ENCODE peak calls at places on chromosome 16, in six cellular contexts. One of them, this sample, is unnamed.

GRCh38 chr16:974001-974601 is 3.3 kb upstream of the LMF1 start:
- DNase-seq in H1: no peak
- DNase-seq in SK-N-SH: no peak
- DNase-seq in K562: no peak
- DNase-seq in GM12878: no peak
- DNase-seq in HCT116: no peak
- DNase-seq in this sample: no peak

GRCh38 chr16:66590322-66590721 is 11.1 kb downstream of the CMTM2 start:
- DNase-seq in H1: no peak
- DNase-seq in K562: no peak
- DNase-seq in HCT116: no peak
- DNase-seq in GM12878: no peak
- DNase-seq in SK-N-SH: no peak
- DNase-seq in this sample: no peak

GRCh38 chr16:47905771-47906170 is 250.0 kb downstream of the ABCC12 start:
- DNase-seq in H1: no peak
- DNase-seq in K562: no peak
- DNase-seq in SK-N-SH: no peak
- DNase-seq in GM12878: no peak
- DNase-seq in HCT116: no peak
- DNase-seq in this sample: no peak

GRCh38 chr16:65077181-65077580 is 44.7 kb downstream of the CDH11 start:
- DNase-seq in H1: no peak
- DNase-seq in HCT116: no peak
- DNase-seq in SK-N-SH: no peak
- DNase-seq in GM12878: no peak
- DNase-seq in K562: no peak
- DNase-seq in this sample: no peak

GRCh38 chr16:62853887-62854286 is 817.6 kb upstream of the CDH8 start:
- DNase-seq in SK-N-SH: no peak
- DNase-seq in K562: no peak
- DNase-seq in HCT116: no peak
- DNase-seq in H1: no peak
- DNase-seq in GM12878: no peak
- DNase-seq in this sample: no peak

GRCh38 chr16:53893731-53894435 is 189.9 kb downstream of the FTO start:
- DNase-seq in HCT116: no peak
- DNase-seq in K562: no peak
- DNase-seq in GM12878: no peak
- DNase-seq in H1: no peak
- DNase-seq in SK-N-SH: no peak
- DNase-seq in this sample: no peak

GRCh38 chr16:29678691-29679267 is at the start of gene QPRT:
- DNase-seq in SK-N-SH: peak; percentile 91
- DNase-seq in HCT116: no peak
- DNase-seq in GM12878: no peak
- DNase-seq in H1: peak; percentile 81
- DNase-seq in K562: peak; percentile 86
- DNase-seq in this sample: peak; percentile 92

GRCh38 chr16:89266521-89267134 is 49.1 kb downstream of the ZNF778 start:
- DNase-seq in GM12878: no peak
- DNase-seq in H1: no peak
- DNase-seq in HCT116: no peak
- DNase-seq in SK-N-SH: no peak
- DNase-seq in K562: no peak
- DNase-seq in this sample: no peak

GRCh38 chr16:11052080-11052808 is 107.9 kb downstream of the CLEC16A start:
- DNase-seq in HCT116: no peak
- DNase-seq in K562: no peak
- DNase-seq in SK-N-SH: no peak
- DNase-seq in H1: no peak
- DNase-seq in GM12878: peak; percentile 61
- DNase-seq in this sample: no peak

GRCh38 chr16:85826686-85827247 is 27.3 kb downstream of the COX4I1 start:
- DNase-seq in H1: no peak
- DNase-seq in GM12878: no peak
- DNase-seq in SK-N-SH: no peak
- DNase-seq in HCT116: no peak
- DNase-seq in K562: no peak
- DNase-seq in this sample: no peak

GRCh38 chr16:275041-275621 is 613 bp downstream of the RGS11 start:
- DNase-seq in GM12878: no peak
- DNase-seq in K562: no peak
- DNase-seq in H1: no peak
- DNase-seq in HCT116: no peak
- DNase-seq in SK-N-SH: peak; percentile 74
- DNase-seq in this sample: peak; percentile 73

GRCh38 chr16:55418586-55418985 is 60.4 kb upstream of the MMP2 start:
- DNase-seq in SK-N-SH: no peak
- DNase-seq in K562: no peak
- DNase-seq in H1: no peak
- DNase-seq in HCT116: no peak
- DNase-seq in GM12878: no peak
- DNase-seq in this sample: peak; percentile 64

GRCh38 chr16:8849411-8850011 is 19.3 kb downstream of the CARHSP1 start:
- DNase-seq in SK-N-SH: peak; percentile 16
- DNase-seq in GM12878: no peak
- DNase-seq in K562: no peak
- DNase-seq in H1: no peak
- DNase-seq in HCT116: no peak
- DNase-seq in this sample: no peak

GRCh38 chr16:11384956-11385586 is 39.8 kb downstream of the RMI2 start:
- DNase-seq in K562: no peak
- DNase-seq in SK-N-SH: no peak
- DNase-seq in H1: no peak
- DNase-seq in GM12878: no peak
- DNase-seq in HCT116: no peak
- DNase-seq in this sample: no peak

GRCh38 chr16:87041286-87041685 is 275.9 kb downstream of the C16orf95 start:
- DNase-seq in GM12878: no peak
- DNase-seq in HCT116: no peak
- DNase-seq in SK-N-SH: no peak
- DNase-seq in K562: no peak
- DNase-seq in H1: no peak
- DNase-seq in this sample: no peak

GRCh38 chr16:75073551-75074414 is 42.8 kb downstream of the LDHD start:
- DNase-seq in H1: no peak
- DNase-seq in K562: no peak
- DNase-seq in HCT116: no peak
- DNase-seq in GM12878: no peak
- DNase-seq in SK-N-SH: no peak
- DNase-seq in this sample: no peak

GRCh38 chr16:87648698-87649487 is 46.6 kb downstream of the JPH3 start:
- DNase-seq in GM12878: no peak
- DNase-seq in SK-N-SH: no peak
- DNase-seq in HCT116: no peak
- DNase-seq in K562: no peak
- DNase-seq in H1: no peak
- DNase-seq in this sample: no peak

GRCh38 chr16:50627419-50627818 is 53.7 kb downstream of the SNX20 start:
- DNase-seq in HCT116: no peak
- DNase-seq in SK-N-SH: peak; percentile 42
- DNase-seq in GM12878: no peak
- DNase-seq in K562: no peak
- DNase-seq in H1: no peak
- DNase-seq in this sample: no peak

GRCh38 chr16:81550412-81550768 is 105.8 kb downstream of the CMIP start:
- DNase-seq in H1: no peak
- DNase-seq in GM12878: no peak
- DNase-seq in HCT116: no peak
- DNase-seq in K562: no peak
- DNase-seq in SK-N-SH: no peak
- DNase-seq in this sample: no peak

GRCh38 chr16:11328172-11329079 is 16.8 kb upstream of the RMI2 start:
- DNase-seq in GM12878: peak; percentile 95
- DNase-seq in HCT116: peak; percentile 62
- DNase-seq in SK-N-SH: no peak
- DNase-seq in K562: no peak
- DNase-seq in H1: peak; percentile 94
- DNase-seq in this sample: peak; percentile 62

GRCh38 chr16:11201498-11202259 is 54.3 kb downstream of the SOCS1 start:
- DNase-seq in HCT116: peak; percentile 86
- DNase-seq in K562: peak; percentile 80
- DNase-seq in H1: peak; percentile 65
- DNase-seq in SK-N-SH: peak; percentile 51
- DNase-seq in GM12878: no peak
- DNase-seq in this sample: no peak

GRCh38 chr16:27232061-27232841 is 28.9 kb downstream of the KDM8 start:
- DNase-seq in SK-N-SH: no peak
- DNase-seq in GM12878: peak; percentile 66
- DNase-seq in H1: no peak
- DNase-seq in HCT116: no peak
- DNase-seq in K562: no peak
- DNase-seq in this sample: no peak

GRCh38 chr16:53224932-53225533 is 170.2 kb downstream of the CHD9 start:
- DNase-seq in GM12878: no peak
- DNase-seq in HCT116: no peak
- DNase-seq in H1: no peak
- DNase-seq in SK-N-SH: no peak
- DNase-seq in K562: peak; percentile 12
- DNase-seq in this sample: peak; percentile 4

GRCh38 chr16:89281829-89282228 is 64.3 kb downstream of the ZNF778 start:
- DNase-seq in HCT116: no peak
- DNase-seq in SK-N-SH: no peak
- DNase-seq in K562: no peak
- DNase-seq in GM12878: no peak
- DNase-seq in H1: no peak
- DNase-seq in this sample: no peak

GRCh38 chr16:88376053-88376834 is 6.5 kb upstream of the ZNF469 start:
- DNase-seq in GM12878: no peak
- DNase-seq in K562: no peak
- DNase-seq in SK-N-SH: peak; percentile 60
- DNase-seq in HCT116: no peak
- DNase-seq in H1: no peak
- DNase-seq in this sample: no peak

GRCh38 chr16:68356919-68357286 is 46.1 kb downstream of the PRMT7 start:
- DNase-seq in K562: no peak
- DNase-seq in H1: no peak
- DNase-seq in GM12878: no peak
- DNase-seq in SK-N-SH: peak; percentile 34
- DNase-seq in HCT116: no peak
- DNase-seq in this sample: no peak

DNA sequence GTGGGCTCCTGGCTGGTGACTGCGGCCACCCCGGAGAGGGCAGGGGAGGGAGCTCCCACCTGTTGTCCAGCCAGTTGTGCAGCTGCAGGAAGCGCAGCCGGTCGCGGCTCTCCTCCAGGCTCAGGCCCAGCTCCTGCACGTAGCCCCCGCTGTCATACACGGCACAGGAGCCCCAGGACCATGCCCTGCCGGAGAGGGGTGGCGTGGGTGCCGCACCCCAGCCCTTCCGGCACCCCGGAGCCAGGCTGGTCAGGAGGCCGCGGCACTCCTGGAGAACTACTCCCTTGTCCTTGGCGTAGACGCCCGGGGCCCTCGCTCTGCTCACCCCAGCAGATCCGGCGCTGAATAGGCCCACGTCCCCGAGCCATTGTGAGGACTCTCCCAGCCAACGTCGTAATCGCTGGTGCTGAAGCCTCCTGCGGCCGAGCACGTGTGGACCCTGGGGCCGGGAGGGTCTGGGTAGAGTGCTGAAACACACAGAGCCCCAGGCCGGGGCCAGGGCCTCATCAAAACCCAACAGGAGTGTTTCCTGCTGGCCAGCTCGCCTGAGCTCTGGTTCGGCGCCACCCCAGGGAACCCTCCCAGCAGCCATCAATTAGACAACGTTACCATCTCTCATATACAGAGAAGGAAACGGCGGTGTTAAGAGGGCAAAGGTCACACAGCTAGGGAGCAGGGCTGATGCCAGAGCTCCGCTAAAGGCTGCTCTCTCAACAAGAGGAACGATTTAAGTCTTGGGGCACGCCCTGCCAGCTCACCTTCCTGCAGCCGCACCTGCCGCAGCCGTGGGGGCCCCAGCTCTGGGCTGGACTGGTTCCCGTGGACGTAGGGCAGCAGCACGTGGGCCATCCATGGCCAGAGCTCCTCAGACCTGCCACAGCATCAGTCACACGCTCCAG is 43.7 kb downstream of the PKD1 start:
- DNase-seq in K562: no peak
- DNase-seq in HCT116: no peak
- DNase-seq in H1: no peak
- DNase-seq in SK-N-SH: peak; percentile 41
- DNase-seq in GM12878: no peak
- DNase-seq in this sample: no peak
- TF ChIP-seq JUND in K562: no peak
- TF ChIP-seq JUND in HCT116: no peak
- TF ChIP-seq JUND in H1: no peak
- TF ChIP-seq JUND in SK-N-SH: no peak
- TF ChIP-seq JUND in GM12878: no peak
- TF ChIP-seq JUND in this sample: no peak

GRCh38 chr16:4319454-4319853 is 3.6 kb downstream of the GLIS2 start:
- DNase-seq in K562: no peak
- DNase-seq in SK-N-SH: no peak
- DNase-seq in HCT116: no peak
- DNase-seq in GM12878: no peak
- DNase-seq in H1: no peak
- DNase-seq in this sample: no peak
- TF ChIP-seq JUND in K562: no peak
- TF ChIP-seq JUND in SK-N-SH: no peak
- TF ChIP-seq JUND in HCT116: no peak
- TF ChIP-seq JUND in GM12878: no peak
- TF ChIP-seq JUND in H1: no peak
- TF ChIP-seq JUND in this sample: no peak

GRCh38 chr16:83733301-83733700 is 74.5 kb upstream of the HSBP1 start:
- DNase-seq in SK-N-SH: no peak
- DNase-seq in HCT116: no peak
- DNase-seq in GM12878: no peak
- DNase-seq in H1: no peak
- DNase-seq in K562: no peak
- DNase-seq in this sample: no peak
- TF ChIP-seq JUND in SK-N-SH: no peak
- TF ChIP-seq JUND in HCT116: no peak
- TF ChIP-seq JUND in GM12878: no peak
- TF ChIP-seq JUND in H1: no peak
- TF ChIP-seq JUND in K562: no peak
- TF ChIP-seq JUND in this sample: no peak

GRCh38 chr16:12920739-12921138 is 19.3 kb downstream of the SHISA9 start:
- DNase-seq in H1: no peak
- DNase-seq in K562: no peak
- DNase-seq in HCT116: no peak
- DNase-seq in GM12878: no peak
- DNase-seq in SK-N-SH: no peak
- DNase-seq in this sample: no peak

GRCh38 chr16:12917653-12918052 is 16.3 kb downstream of the SHISA9 start:
- DNase-seq in SK-N-SH: no peak
- DNase-seq in GM12878: no peak
- DNase-seq in K562: no peak
- DNase-seq in HCT116: no peak
- DNase-seq in H1: no peak
- DNase-seq in this sample: no peak

DNA sequence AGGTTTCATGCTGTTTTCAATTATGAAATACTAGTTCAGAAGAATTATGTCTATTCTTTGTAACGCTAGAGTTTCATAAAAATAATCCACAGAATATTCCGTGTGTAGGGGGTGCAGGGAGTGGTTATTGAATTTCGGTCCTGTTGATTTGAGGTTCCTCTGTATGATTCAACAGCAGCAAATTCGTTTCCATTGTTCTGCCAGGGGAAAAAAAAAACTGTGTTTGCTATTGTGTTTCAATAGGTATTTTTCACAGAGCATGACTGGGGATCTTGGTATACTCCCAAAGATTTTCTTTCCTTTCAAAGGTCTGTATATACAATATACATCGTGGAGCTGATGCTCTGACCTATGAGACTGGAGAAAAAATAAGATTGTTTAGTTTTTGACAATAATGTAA is 15.8 kb downstream of the SHISA9 start:
- DNase-seq in HCT116: no peak
- DNase-seq in GM12878: no peak
- DNase-seq in K562: no peak
- DNase-seq in SK-N-SH: no peak
- DNase-seq in H1: no peak
- DNase-seq in this sample: no peak
- TF ChIP-seq JUND in HCT116: no peak
- TF ChIP-seq JUND in GM12878: no peak
- TF ChIP-seq JUND in K562: no peak
- TF ChIP-seq JUND in SK-N-SH: no peak
- TF ChIP-seq JUND in H1: no peak
- TF ChIP-seq JUND in this sample: no peak